ENCODE peak calls at places on chromosomes 5 and 9, in eight cellular contexts. R is HCT116; Y is fibroblast of pulmonary artery; G is right lobe of liver; E is A549; B is uterus; L is CD8-positive, alpha-beta T cell; K is aorta. Q is an unnamed sample.

GRCh38 chr5:150781706-150782614 is 3.4 kb downstream of the SMIM3 start:
- DNase-seq in L (no peak), Y (peak; percentile 93), R (no peak), G (no peak), K (peak; percentile 88), E (no peak), B (peak; percentile 62), Q (peak; percentile 98)

GRCh38 chr9:134783699-134784039 is 96.9 kb upstream of the FCN2 start:
- DNase-seq in L (no peak), R (no peak), G (no peak), K (no peak), B (peak; percentile 64), Y (peak; percentile 40), E (no peak), Q (no peak)

GRCh38 chr5:179534431-179534830 is 15.9 kb upstream of the RUFY1 start:
- DNase-seq in R (no peak), Y (no peak), K (no peak), L (no peak), G (no peak), B (no peak), E (no peak), Q (no peak)

GRCh38 chr9:98091735-98092632 is 27.0 kb downstream of the TRIM14 start:
- DNase-seq in L (no peak), G (no peak), Y (peak; percentile 64), R (no peak), E (no peak), K (no peak), B (no peak), Q (peak; percentile 19)

GRCh38 chr9:122991370-122991830 is 42.1 kb upstream of the GPR21 start:
- DNase-seq in B (peak; percentile 33), Y (peak; percentile 93), E (peak; percentile 38), G (no peak), R (peak; percentile 31), K (no peak), L (no peak), Q (peak; percentile 72)

GRCh38 chr9:12643686-12644085 is 49.5 kb upstream of the TYRP1 start:
- DNase-seq in Y (peak; percentile 5), E (no peak), K (no peak), L (no peak), G (no peak), R (no peak), B (no peak), Q (peak; percentile 11)

GRCh38 chr9:120846251-120846869 is 3.6 kb upstream of the PSMD5 start:
- DNase-seq in L (no peak), E (no peak), R (no peak), Y (no peak), G (no peak), B (no peak), K (no peak), Q (no peak)

GRCh38 chr5:172119921-172120688 is 67.9 kb downstream of the STK10 start:
- DNase-seq in L (no peak), B (no peak), E (no peak), G (no peak), Y (no peak), K (no peak), R (no peak), Q (no peak)

GRCh38 chr5:175656966-175657365 is 905 bp upstream of the HRH2 start:
- DNase-seq in Y (no peak), R (no peak), B (no peak), E (no peak), K (no peak), L (no peak), G (no peak), Q (no peak)

GRCh38 chr5:175659546-175660248 is 1.8 kb downstream of the HRH2 start:
- DNase-seq in G (no peak), L (no peak), Y (no peak), K (no peak), E (no peak), B (no peak), R (no peak), Q (no peak)

GRCh38 chr5:175657593-175658271 is at the start of gene HRH2:
- DNase-seq in R (no peak), L (no peak), E (peak; percentile 60), Y (no peak), G (no peak), K (peak; percentile 78), B (no peak), Q (no peak)

GRCh38 chr5:175655411-175655810 is 2.5 kb upstream of the HRH2 start:
- DNase-seq in R (no peak), L (no peak), E (no peak), B (no peak), K (no peak), G (no peak), Y (no peak), Q (no peak)

DNA sequence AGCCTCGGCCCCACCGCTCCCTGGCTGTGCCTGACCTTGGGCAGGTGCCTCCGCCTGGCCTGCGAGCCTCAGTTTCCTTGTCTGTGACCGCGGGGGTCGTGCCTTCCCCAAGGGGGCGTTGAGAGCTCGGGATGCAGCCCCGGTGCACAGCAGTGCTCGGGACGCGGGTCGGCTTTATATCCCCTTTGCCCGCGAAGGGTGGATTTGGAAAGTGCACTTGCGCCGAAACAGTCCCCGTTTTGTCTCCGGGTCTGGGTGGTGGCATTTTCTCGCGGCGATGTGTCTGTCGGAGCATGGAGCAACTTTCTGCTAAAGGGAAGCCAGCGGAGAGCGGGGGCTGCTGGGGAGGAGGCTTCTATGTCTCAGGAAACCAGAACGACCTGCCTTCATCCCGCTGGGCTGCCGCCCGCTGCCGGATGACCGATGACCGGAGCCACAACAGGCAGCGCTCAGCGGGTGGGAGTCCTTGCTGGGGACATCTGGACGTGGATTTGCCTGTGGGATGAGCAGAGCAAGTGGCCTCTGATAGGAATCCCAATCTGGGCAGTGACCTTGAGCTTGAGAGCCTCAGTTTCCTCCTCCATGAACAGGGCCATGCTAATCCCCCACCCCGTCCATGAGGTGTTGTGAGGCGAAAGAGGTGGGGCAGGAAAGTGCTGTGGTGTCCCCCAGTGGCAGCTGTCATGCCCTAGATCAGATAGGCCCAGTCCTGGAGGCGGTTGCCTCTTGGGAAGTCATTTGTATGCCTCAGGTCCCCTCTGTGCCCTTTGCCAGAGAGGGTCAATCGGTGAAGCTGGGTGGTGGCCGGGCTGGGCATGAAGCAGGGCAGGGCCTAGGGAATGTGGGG is 651 bp downstream of the HRH2 start:
- DNase-seq in B (no peak), G (no peak), Y (no peak), R (no peak), L (no peak), E (no peak), K (no peak), Q (no peak)
- H3K4me3 ChIP-seq in B (peak overlapping the region; percentile 21), G (peak overlapping the region; percentile 4), Y (no peak overlapping the region), R (no peak overlapping the region), L (peak overlapping the region; percentile 84), E (peak overlapping the region; percentile 60), K (peak overlapping the region; percentile 55), Q (no peak overlapping the region)

GRCh38 chr5:96326902-96327301 is 106.1 kb downstream of the PCSK1 start:
- DNase-seq in Y (no peak), R (no peak), E (no peak), L (no peak), G (no peak), K (no peak), B (no peak), Q (no peak)

GRCh38 chr5:96329294-96329693 is 103.8 kb downstream of the PCSK1 start:
- DNase-seq in Y (no peak), G (no peak), R (no peak), L (no peak), K (no peak), E (no peak), B (no peak), Q (no peak)

GRCh38 chr5:96330532-96331140 is 102.4 kb downstream of the PCSK1 start:
- DNase-seq in R (no peak), L (no peak), K (no peak), Y (no peak), B (no peak), E (no peak), G (no peak), Q (no peak)

GRCh38 chr5:96329886-96330531 is 103.0 kb downstream of the PCSK1 start:
- DNase-seq in R (no peak), Y (no peak), L (no peak), E (no peak), G (no peak), K (no peak), B (no peak), Q (no peak)

GRCh38 chr5:96327728-96328127 is 105.3 kb downstream of the PCSK1 start:
- DNase-seq in G (no peak), L (no peak), B (no peak), E (no peak), Y (no peak), K (no peak), R (no peak), Q (no peak)
- H3K4me3 ChIP-seq in G (no peak overlapping the region), L (no peak overlapping the region), B (no peak overlapping the region), E (no peak overlapping the region), Y (no peak overlapping the region), K (no peak overlapping the region), R (no peak overlapping the region), Q (no peak overlapping the region)

DNA sequence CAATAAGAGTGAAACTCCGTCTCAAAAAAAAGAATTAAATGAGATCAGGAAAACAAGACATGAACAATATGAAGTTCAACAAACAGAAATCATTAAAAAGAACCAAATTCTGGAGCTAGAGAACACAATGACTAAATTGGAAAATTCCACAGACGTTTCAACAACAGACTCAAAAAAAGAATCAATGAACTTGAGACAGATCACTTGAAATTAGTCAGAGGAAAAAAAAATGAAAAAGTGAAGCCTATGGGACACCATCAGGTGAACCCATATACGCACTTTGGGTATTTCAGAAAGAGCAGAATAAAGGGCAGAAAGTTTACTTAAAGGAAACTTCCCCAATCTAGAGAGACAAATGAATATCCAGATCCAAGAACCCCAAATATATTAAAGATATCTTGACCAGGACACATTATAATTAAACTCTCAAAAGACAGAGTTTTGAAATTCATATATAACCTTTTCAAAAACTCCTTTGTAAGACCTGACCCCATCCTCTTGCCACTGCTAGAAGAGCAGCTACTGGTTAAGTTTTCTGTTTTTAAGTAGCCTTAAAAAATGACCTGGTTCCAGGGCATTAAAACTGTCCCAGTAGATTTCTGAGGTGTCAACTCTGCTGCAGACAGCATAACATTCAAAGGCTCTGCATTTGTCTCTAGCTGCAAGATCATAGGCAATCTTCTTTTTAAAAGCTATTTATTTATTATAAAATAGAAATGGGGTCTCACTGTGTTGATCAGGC is 7.7 kb upstream of the MATR3 start:
- DNase-seq in K (no peak), B (no peak), G (no peak), E (no peak), L (no peak), Y (no peak), R (no peak), Q (no peak)
- H3K4me3 ChIP-seq in K (no peak overlapping the region), B (no peak overlapping the region), G (no peak overlapping the region), E (no peak overlapping the region), L (no peak overlapping the region), Y (no peak overlapping the region), R (no peak overlapping the region), Q (no peak overlapping the region)

DNA sequence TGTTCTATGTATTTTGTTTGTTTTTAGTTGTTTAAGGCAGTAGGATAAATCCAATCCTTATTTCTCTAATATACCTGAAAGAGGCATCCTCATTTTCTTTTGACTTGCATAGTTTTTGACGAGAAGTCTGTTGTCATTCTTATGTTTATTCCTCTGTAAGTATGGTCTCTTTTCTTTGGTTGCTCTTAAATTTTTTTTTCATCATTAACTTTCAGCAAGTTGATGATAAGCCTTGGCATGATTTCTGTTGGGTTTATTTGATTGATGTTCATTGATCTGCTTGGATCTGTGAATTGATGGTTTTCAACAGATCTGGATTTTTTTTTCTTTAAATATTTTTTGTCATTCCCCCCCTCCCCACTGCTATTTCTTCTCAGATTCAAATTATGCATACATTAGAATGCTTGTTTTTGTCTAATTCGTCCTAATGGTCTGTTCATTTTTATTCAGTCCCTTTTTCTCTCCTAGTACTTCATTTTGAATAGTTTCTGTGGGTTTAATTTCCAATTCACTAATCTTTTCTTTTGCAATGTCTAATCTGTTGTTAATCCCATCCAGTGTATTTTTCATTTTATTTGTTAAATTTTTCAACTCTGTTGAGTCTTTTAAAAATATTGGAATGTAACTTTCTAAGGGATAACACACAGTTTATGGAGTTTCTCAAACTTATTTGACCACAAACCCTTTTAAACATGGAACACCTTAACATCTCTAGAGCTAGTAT is 495.9 kb downstream of the CSNK1G3 start:
- DNase-seq in Y (peak; percentile 12), G (no peak), B (no peak), L (no peak), R (peak; percentile 16), E (no peak), K (no peak), Q (no peak)
- H3K4me3 ChIP-seq in Y (no peak overlapping the region), G (no peak overlapping the region), B (no peak overlapping the region), L (no peak overlapping the region), R (no peak overlapping the region), E (no peak overlapping the region), K (no peak overlapping the region), Q (no peak overlapping the region)

Q was measured in skeletal muscle cell.